ENCODE peak calls at places on chromosome 22, in six cellular contexts. A is kidney, D is fibroblast of pulmonary artery, S is HL-60, I is right lobe of liver, E is neural progenitor cell. U is an unnamed sample.

GRCh38 chr22:38069372-38070249 is 12.4 kb downstream of the PICK1 start:
- DNase-seq in E (peak), D (peak), A (peak), I (peak), S (no peak), U (peak)

GRCh38 chr22:44624689-44625420 is 77.1 kb upstream of the PRR5 start:
- DNase-seq in D (no peak), S (no peak), I (no peak), E (no peak), A (no peak), U (no peak)

GRCh38 chr22:31289335-31289734 is 3.0 kb downstream of the PIK3IP1 start:
- DNase-seq in E (no peak), D (no peak), A (no peak), S (no peak), I (no peak), U (no peak)

GRCh38 chr22:41048791-41049717 is 43.3 kb upstream of the EP300 start:
- DNase-seq in I (no peak), E (peak), A (peak), D (peak), S (no peak), U (peak)

GRCh38 chr22:45284705-45285305 is at the start of gene UPK3A:
- DNase-seq in S (no peak), E (peak), D (no peak), A (peak), I (peak), U (no peak)

GRCh38 chr22:44753189-44754042 is 1.0 kb downstream of the ARHGAP8 start:
- DNase-seq in E (no peak), S (no peak), D (peak), I (no peak), A (no peak), U (peak)

GRCh38 chr22:41256254-41256897 is 15.6 kb upstream of the CHADL start:
- DNase-seq in D (peak), A (no peak), S (no peak), I (no peak), E (no peak), U (peak)

GRCh38 chr22:34986461-34986977 is 79.4 kb upstream of the ISX start:
- DNase-seq in I (no peak), E (no peak), A (no peak), S (no peak), D (no peak), U (no peak)

GRCh38 chr22:42786606-42787356 is 66.1 kb upstream of the A4GALT start:
- DNase-seq in D (no peak), I (no peak), A (peak), S (no peak), E (no peak), U (no peak)

GRCh38 chr22:41917906-41918791 is 3.3 kb upstream of the SHISA8 start:
- DNase-seq in A (no peak), S (peak), E (no peak), I (no peak), D (peak), U (peak)

GRCh38 chr22:35072939-35073338 is 7.0 kb downstream of the ISX start:
- DNase-seq in S (no peak), A (no peak), E (no peak), I (no peak), D (peak), U (peak)

GRCh38 chr22:32413715-32414114 is 1.7 kb upstream of the RTCB start:
- DNase-seq in A (no peak), I (no peak), S (no peak), D (peak), E (no peak), U (peak)

GRCh38 chr22:22026157-22026831 is 43.7 kb upstream of the TOP3B start:
- DNase-seq in D (no peak), A (no peak), S (no peak), I (no peak), E (no peak), U (no peak)

GRCh38 chr22:44143117-44143495 is 37.6 kb upstream of the PARVG start:
- DNase-seq in D (no peak), A (no peak), S (no peak), E (no peak), I (no peak), U (no peak)

GRCh38 chr22:45866398-45867117 is 110.4 kb downstream of the WNT7B start:
- DNase-seq in D (no peak), I (no peak), A (peak), S (no peak), E (peak), U (no peak)

GRCh38 chr22:39989633-39990032 is 5.1 kb upstream of the FAM83F start:
- DNase-seq in S (no peak), D (no peak), I (no peak), A (no peak), E (no peak), U (no peak)

GRCh38 chr22:41382098-41382578 is 396 bp downstream of the TEF start:
- DNase-seq in D (peak), E (peak), S (peak), I (peak), A (peak), U (peak)

GRCh38 chr22:43289976-43290663 is 53.1 kb downstream of the SCUBE1 start:
- DNase-seq in I (no peak), E (no peak), D (peak), S (peak), A (no peak), U (peak)

GRCh38 chr22:31244044-31244942 is 32.2 kb downstream of the LIMK2 start:
- DNase-seq in S (no peak), A (no peak), E (peak), D (peak), I (no peak), U (peak)

GRCh38 chr22:48576333-48577013 is 1251.2 kb downstream of the BRD1 start:
- DNase-seq in I (no peak), A (peak), E (peak), S (no peak), D (no peak), U (no peak)

GRCh38 chr22:26937213-26937612 is 279.8 kb downstream of the MIAT start:
- DNase-seq in S (no peak), I (no peak), A (no peak), D (no peak), E (no peak), U (peak)
- TF ChIP-seq CTCF in S (no peak), I (no peak), A (no peak), D (no peak), E (no peak), U (peak)

DNA sequence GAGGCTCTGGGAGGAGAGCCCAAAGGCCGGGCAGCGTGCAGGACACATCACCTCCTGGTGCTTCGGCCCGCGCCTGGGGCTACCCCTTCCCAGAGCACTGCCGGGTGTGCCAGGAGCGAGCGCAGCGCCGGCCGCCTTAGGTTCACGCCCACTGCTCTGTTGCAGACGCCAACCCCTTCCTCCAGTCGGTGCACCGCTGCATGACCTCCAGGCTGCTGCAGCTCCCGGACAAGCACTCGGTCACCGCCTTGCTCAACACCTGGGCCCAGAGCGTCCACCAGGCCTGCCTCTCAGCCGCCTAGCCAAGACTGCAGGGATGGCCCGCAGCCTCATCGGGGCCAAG is 79.0 kb downstream of the MED15 start:
- DNase-seq in S (no peak), A (peak), D (no peak), I (no peak), E (no peak), U (no peak)
- H3K4me3 ChIP-seq in S (no peak), A (no peak), D (no peak), I (no peak), E (no peak), U (no peak)

DNA sequence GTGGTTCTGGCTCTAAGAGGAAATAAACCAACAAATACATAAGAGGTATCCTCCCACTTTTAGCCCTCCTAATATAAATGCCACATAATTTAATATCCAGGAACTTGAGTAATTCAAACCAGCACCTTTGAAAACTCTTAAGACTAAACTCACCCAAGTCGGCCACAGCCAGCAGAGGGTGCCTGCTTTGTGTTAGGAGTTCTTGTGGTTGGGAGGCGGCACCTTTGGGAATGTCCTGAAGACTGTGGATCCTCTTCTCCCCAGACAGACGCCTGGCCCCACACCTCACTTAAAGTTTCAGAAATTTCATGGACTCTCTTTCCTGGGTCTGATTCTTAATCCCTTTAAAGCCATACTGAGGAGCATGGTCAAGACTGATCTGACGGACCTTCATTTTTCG is 169.0 kb downstream of the TBC1D22A start:
- DNase-seq in D (peak), A (no peak), E (no peak), I (no peak), S (no peak), U (peak)
- TF ChIP-seq CTCF in D (peak), A (no peak), E (peak), I (no peak), S (no peak), U (peak)

DNA sequence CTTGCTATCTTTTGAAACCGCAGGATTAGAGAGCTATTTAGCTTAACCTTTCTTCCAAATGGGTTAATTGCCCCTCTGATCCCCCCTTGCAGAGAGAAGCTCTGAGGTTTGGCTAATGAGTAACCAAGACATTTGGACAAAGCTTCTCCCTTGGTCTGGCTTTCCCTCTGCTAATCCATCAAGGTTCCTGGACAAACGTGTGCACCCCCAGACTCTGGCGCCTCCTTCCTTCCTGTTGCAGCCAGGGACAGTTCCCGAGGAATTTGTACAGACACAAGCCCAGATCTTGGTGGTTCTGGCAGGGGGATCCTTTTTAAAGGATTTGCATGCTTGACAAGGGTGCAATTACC is 1.6 kb downstream of the KIAA1671 start:
- DNase-seq in I (no peak), D (no peak), E (peak), A (no peak), S (no peak), U (no peak)
- H3K4me3 ChIP-seq in I (peak), D (peak), E (peak), A (peak), S (no peak), U (no peak)

DNA sequence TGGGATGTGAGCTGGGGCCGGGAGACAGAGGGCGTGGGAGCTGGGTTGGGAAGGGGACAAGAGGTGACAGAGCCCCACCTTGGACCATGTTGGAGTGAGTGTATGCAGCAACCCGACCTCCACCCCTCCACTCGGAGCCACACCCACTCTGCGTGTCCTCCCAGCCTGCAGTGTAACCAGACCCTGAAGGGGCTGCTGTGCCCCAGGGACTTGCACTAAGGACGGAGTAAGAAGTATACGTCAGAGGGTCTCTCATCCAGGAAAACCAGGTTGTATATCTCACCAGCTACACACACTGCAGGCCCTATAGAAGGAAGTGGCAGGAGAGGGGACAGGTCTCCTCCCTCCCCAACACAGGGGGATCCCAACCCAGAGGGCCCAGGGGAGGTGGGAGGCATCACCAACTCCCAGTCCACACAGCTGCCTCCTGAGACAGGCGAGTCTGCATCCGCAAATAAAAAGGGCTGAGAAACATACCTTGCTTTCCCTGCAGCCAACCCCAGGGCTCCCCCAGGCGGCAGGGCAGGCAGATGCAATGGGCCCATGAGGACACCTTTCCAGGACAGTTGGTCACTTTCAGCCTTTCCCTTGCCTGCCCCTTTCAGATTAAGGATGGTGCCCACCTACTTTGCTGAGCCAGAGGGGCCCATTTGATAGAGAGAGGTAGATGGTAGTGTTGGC is 180.2 kb downstream of the BRD1 start:
- DNase-seq in I (peak), D (no peak), A (no peak), S (no peak), E (no peak), U (no peak)
- TF ChIP-seq CTCF in I (peak), D (no peak), A (no peak), S (no peak), E (no peak), U (no peak)

GRCh38 chr22:49948116-49948515 is 12.5 kb upstream of the PIM3 start:
- DNase-seq in I (no peak), A (no peak), E (no peak), S (no peak), D (no peak), U (no peak)

GRCh38 chr22:49946612-49947295 is 13.8 kb upstream of the PIM3 start:
- DNase-seq in A (no peak), S (no peak), D (no peak), I (no peak), E (peak), U (no peak)

GRCh38 chr22:49948573-49948957 is 12.0 kb upstream of the PIM3 start:
- DNase-seq in E (no peak), I (no peak), D (no peak), A (no peak), S (no peak), U (no peak)

GRCh38 chr22:49948958-49949913 is 11.3 kb upstream of the PIM3 start:
- DNase-seq in E (no peak), D (no peak), S (no peak), A (peak), I (no peak), U (no peak)

DNA sequence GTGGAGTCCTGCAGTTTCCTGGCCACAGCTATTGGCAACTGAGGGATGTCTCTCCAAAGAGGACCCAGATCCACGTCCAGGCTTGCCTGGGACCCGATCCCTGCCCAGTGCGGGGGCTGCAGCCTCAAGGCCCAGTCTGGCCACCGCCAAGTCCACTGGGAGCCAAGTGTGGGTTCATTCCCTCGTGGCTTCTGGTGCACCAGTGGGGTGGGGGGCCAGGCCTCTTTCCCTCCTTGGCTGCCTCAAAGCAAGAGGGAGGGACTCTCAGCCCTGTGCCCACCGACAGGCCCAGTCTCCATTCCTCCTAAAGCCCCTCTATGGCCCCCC is 13.3 kb upstream of the PIM3 start:
- DNase-seq in A (no peak), S (no peak), D (no peak), E (no peak), I (no peak), U (no peak)
- H3K4me3 ChIP-seq in A (no peak), S (no peak), D (no peak), E (no peak), I (no peak), U (no peak)

GRCh38 chr22:33465554-33465953 is 407.4 kb upstream of the SYN3 start:
- DNase-seq in E (no peak), A (no peak), S (no peak), I (no peak), D (no peak), U (no peak)

GRCh38 chr22:33470456-33470855 is 412.3 kb upstream of the SYN3 start:
- DNase-seq in A (no peak), I (no peak), S (no peak), E (no peak), D (no peak), U (no peak)

GRCh38 chr22:33467067-33467466 is 408.9 kb upstream of the SYN3 start:
- DNase-seq in I (no peak), S (no peak), A (no peak), D (no peak), E (no peak), U (no peak)

GRCh38 chr22:33464698-33465097 is 406.5 kb upstream of the SYN3 start:
- DNase-seq in I (no peak), E (no peak), A (no peak), D (no peak), S (no peak), U (no peak)

DNA sequence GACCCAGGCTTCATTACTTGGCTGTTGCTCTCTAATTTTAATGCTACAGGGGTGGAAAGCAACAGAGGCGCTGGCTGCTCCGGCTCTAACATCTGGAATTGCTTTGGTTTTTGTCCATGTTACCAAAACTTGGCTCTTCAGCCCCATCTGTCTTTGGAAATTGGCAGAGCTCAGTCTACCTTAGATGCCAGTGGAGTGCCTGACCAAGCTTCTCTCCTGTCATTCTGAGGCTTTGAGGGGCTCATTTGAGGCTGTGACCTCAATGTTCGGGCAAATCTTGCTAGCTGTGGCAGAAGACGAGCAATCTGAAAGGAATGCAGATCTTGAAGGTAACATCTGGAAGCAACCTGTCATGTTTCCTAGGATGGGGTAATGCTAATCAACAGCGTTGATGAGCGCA is 409.5 kb upstream of the SYN3 start:
- DNase-seq in S (no peak), E (no peak), A (no peak), D (peak), I (no peak), U (peak)
- TF ChIP-seq CTCF in S (no peak), E (peak), A (no peak), D (peak), I (peak), U (peak)

U was measured in fibroblast of mammary gland.